ENCODE peak calls at places on chromosomes 13 and 19, in four cellular contexts. T is WTC11, C is HepG2, N is GM12878. W is an unnamed sample.

GRCh38 chr19:3494559-3494958 is 5.9 kb downstream of the DOHH start:
- DNase-seq in T (no peak), C (no peak), N (no peak), W (no peak)

GRCh38 chr13:51922771-51923480 is 61.2 kb downstream of the CCDC70 start:
- DNase-seq in T (no peak), C (no peak), N (no peak), W (no peak)

GRCh38 chr19:4911314-4911713 is 2.0 kb downstream of the UHRF1 start:
- DNase-seq in T (no peak), C (no peak), N (no peak), W (no peak)

GRCh38 chr19:7373862-7374261 is 25.1 kb downstream of the ARHGEF18 start:
- DNase-seq in T (no peak), C (peak; percentile 35), N (no peak), W (peak; percentile 67)

GRCh38 chr13:94325660-94326059 is 153.8 kb downstream of the DCT start:
- DNase-seq in T (no peak), C (no peak), N (no peak), W (no peak)

GRCh38 chr13:39405107-39405506 is 197.9 kb downstream of the LHFPL6 start:
- DNase-seq in T (no peak), C (no peak), N (no peak), W (no peak)

GRCh38 chr19:15180451-15181390 is 20.1 kb downstream of the NOTCH3 start:
- DNase-seq in T (peak; percentile 81), C (peak; percentile 37), N (no peak), W (peak; percentile 88)

GRCh38 chr13:91319996-91320395 is 27.5 kb upstream of the MIR17HG start:
- DNase-seq in T (no peak), C (no peak), N (no peak), W (no peak)

GRCh38 chr13:44383945-44384344 is 10.3 kb downstream of the SERP2 start:
- DNase-seq in T (no peak), C (no peak), N (no peak), W (no peak)

GRCh38 chr13:35978607-35979316 is 152.4 kb downstream of the DCLK1 start:
- DNase-seq in T (peak; percentile 27), C (peak; percentile 42), N (no peak), W (peak; percentile 25)

DNA sequence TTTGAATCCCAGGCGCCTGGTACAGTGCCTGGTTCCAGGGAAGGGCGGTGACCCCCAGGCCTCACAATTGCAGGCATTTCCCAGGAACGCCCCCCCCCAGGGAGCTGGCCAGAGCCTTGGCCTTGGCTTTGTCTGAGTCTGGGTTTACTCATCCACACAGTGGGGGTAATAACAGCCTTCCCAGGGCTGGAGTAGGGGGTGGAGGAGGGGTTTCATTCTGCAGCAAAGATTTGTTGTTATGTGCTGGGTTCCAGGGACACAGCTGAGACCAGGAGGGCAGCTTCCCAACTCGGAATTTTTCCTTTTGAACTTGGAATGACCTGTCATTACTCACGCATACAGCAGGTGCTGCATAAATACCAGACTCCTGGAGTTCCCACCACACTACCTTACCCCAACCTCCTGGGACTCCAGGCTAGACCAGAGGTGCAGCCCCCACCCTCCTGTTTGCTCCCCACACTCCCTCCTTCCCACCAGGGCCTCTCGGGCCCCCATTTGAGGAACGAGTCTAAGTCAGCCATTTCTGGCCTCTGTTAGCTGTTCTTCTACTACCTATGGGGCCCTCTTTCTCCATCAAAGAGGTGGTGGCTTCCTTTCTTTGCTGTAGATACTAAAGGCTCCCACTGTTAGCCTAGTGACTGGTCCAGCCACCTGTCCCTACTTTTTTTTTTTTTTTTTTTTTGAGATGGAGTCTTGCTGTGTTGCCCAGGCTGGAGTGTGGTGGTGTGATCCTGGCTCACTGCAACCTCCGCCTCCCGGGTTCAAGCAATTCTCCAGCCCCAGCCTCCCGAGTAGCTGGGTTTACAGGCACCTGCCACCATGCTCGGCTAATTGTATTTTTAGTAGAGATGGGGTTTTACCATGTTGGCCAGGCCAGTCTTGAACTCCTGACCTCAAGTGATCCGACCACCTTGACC is 1.6 kb upstream of the ADAMTS10 start:
- DNase-seq in T (peak; percentile 47), C (no peak), N (no peak), W (no peak)
- TF ChIP-seq CBFB in T (no peak), C (no peak), N (no peak), W (no peak)

DNA sequence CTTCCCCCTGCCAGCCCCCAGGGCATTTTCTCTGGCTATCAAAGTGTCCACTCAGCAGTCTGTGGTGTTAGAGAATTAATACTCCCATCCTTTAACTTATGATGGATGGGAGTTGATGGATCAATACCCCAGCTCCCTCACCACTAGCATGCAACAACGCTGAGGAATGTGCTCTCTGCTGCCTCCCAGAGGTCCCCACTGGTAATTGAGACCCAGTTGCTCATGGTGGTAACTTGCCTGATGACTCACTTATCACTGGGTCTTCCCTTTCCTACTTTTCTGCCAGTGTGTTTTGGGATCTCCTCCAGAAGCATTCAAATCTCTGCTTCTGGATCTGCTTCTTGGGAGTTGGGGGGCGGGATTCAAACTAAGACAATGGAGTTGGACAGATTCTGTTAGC is 20.3 kb upstream of the CACNA1A start:
- DNase-seq in T (peak; percentile 85), C (no peak), N (no peak), W (peak; percentile 56)
- TF ChIP-seq CBFB in T (no peak), C (no peak), N (no peak), W (no peak)

GRCh38 chr13:57633141-57633949 is 1.8 kb downstream of the PCDH17 start:
- DNase-seq in T (peak; percentile 88), C (no peak), N (no peak), W (no peak)

GRCh38 chr13:57631607-57632275 is at the start of gene PCDH17:
- DNase-seq in T (peak; percentile 54), C (no peak), N (no peak), W (no peak)

GRCh38 chr13:57630661-57631606 is 610 bp upstream of the PCDH17 start:
- DNase-seq in T (no peak), C (no peak), N (no peak), W (no peak)

GRCh38 chr13:57633950-57634828 is 2.6 kb downstream of the PCDH17 start:
- DNase-seq in T (peak; percentile 35), C (no peak), N (no peak), W (no peak)

DNA sequence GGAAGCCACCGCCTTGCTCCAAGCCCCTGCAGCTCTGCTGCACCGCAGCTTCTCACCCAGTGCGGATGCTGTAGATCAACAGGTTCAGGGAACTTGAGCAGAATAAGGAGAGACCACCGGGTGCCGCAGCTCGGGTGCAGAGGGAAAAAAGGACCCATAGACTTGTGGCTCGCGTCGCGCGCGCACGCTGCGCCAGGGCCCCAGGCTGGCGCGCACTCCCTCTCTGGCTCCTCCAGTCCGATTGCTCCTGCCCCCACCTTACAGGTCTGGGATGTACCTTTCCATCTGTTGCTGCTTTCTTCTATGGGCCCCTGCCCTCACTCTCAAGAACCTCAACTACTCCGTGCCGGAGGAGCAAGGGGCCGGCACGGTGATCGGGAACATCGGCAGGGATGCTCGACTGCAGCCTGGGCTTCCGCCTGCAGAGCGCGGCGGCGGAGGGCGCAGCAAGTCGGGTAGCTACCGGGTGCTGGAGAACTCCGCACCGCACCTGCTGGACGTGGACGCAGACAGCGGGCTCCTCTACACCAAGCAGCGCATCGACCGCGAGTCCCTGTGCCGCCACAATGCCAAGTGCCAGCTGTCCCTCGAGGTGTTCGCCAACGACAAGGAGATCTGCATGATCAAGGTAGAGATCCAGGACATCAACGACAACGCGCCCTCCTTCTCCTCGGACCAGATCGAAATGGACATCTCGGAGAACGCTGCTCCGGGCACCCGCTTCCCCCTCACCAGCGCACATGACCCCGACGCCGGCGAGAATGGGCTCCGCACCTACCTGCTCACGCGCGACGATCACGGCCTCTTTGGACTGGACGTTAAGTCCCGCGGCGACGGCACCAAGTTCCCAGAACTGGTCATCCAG is 964 bp downstream of the PCDH17 start:
- DNase-seq in T (peak; percentile 51), C (no peak), N (no peak), W (no peak)
- TF ChIP-seq CBFB in T (no peak), C (no peak), N (no peak), W (no peak)

DNA sequence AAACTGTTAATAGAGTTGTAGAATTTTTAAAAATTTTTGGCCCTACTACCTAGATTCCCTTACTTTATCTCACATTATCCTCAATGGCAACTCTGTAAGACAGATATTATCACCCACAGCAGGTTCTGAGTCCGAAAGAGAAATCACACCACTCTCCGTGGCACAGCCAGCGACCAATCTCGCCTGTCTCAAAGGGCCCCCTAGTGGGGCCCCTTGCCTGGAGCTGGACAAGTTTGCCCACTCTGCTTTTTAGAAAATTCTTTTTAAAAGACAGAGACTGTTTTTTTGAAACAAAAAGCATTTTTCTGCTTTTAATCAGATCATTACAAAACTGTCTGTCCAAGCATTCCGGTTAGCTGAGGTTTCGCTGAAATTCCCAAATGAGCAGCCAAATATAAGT is 21.7 kb downstream of the PHF11 start:
- DNase-seq in T (peak; percentile 23), C (peak; percentile 26), N (no peak), W (no peak)
- TF ChIP-seq CBFB in T (no peak), C (no peak), N (no peak), W (no peak)

GRCh38 chr13:113584870-113585671 is 518 bp downstream of the TFDP1 start:
- DNase-seq in T (no peak), C (no peak), N (no peak), W (peak; percentile 56)

GRCh38 chr13:113585828-113586355 is 1.3 kb downstream of the TFDP1 start:
- DNase-seq in T (no peak), C (no peak), N (no peak), W (peak; percentile 28)

GRCh38 chr13:113588394-113589111 is 4.0 kb downstream of the TFDP1 start:
- DNase-seq in T (no peak), C (no peak), N (no peak), W (no peak)

GRCh38 chr13:113584205-113584869 is at the start of gene TFDP1:
- DNase-seq in T (peak; percentile 82), C (peak; percentile 81), N (peak; percentile 63), W (peak; percentile 91)

DNA sequence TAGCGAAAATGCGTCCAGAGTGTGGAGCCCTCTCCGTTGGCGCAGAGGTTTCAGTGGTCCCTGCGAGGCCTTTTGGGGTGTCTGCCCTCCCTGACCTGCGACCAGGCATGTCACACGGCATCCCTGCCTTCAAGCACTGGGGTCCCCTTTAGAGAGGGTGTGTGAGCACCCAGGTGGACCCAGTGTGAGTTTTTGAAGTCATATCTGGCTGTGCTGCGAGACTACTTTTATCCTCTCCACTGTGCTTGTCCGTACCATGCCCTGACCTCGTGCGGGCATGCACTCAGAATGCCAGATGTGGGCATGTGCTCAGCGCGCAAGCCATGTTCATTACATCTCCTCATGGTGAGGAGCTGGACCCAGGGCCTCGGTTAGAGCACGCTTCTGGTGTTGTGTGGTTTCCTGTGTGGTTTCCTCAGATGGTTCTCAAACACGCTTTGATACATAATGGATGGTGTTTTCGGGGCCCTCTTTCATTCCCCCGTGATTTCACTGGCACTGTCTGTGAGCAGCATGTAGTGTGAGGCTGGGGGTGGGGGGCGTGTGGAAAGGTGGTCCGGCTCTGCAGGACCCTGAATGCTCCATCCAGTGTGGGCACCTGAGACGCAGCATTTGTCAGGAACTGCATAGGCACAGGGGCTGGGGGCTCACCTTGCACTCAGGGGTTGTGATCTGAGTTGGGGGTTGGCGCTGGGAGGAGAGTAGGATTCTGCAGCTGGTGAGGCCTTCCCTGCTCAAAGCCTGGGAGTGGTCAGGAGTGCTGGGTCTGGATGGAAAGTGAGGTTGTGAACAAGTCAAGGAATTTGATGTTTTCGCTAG is 2.3 kb downstream of the TFDP1 start:
- DNase-seq in T (no peak), C (no peak), N (no peak), W (no peak)
- TF ChIP-seq CBFB in T (no peak), C (no peak), N (no peak), W (no peak)

GRCh38 chr19:5951338-5951861 is 26.5 kb downstream of the RANBP3 start:
- DNase-seq in T (peak; percentile 33), C (no peak), N (no peak), W (no peak)
- TF ChIP-seq CBFB in T (no peak), C (no peak), N (no peak), W (no peak)

W was measured in K562.